ENCODE peak calls at places on chromosomes 7 and 10, in nine cellular contexts. H is fibroblast of lung, Z is left ventricle myocardium inferior, F is psoas muscle, D is pancreas, V is astrocyte, X is bronchial epithelial cell, A is A673, N is PC-3. Y is an unnamed sample. For H3K36me3, the result is how much of the 10 kb centered on the place peaks cover.

GRCh38 chr7:53675835-53676234 is 640.4 kb downstream of the POM121L12 start:
- DNase-seq in F (no peak), N (no peak), D (no peak), X (no peak), Z (no peak), V (no peak), H (no peak), A (no peak), Y (no peak)

GRCh38 chr7:14698239-14698638 is 204.3 kb downstream of the DGKB start:
- DNase-seq in X (peak), N (peak), V (no peak), A (peak), H (no peak), D (no peak), F (no peak), Z (no peak), Y (no peak)

GRCh38 chr7:152462995-152463713 is 27.4 kb upstream of the KMT2C start:
- DNase-seq in F (no peak), Z (no peak), V (peak), D (no peak), H (peak), X (peak), N (peak), A (peak), Y (peak)

GRCh38 chr7:111803015-111803758 is 240.9 kb upstream of the IMMP2L start:
- DNase-seq in Z (no peak), V (peak), F (no peak), H (peak), A (no peak), D (no peak), X (peak), N (peak), Y (no peak)

GRCh38 chr10:19570991-19571390 is 245.2 kb upstream of the PLXDC2 start:
- DNase-seq in D (no peak), X (no peak), Z (no peak), F (no peak), H (no peak), A (no peak), V (no peak), N (no peak), Y (no peak)

GRCh38 chr10:37684765-37685164 is 172.6 kb downstream of the ZNF248 start:
- DNase-seq in Z (no peak), A (no peak), X (no peak), F (no peak), H (no peak), V (no peak), N (no peak), D (no peak), Y (no peak)

GRCh38 chr10:4343798-4344370 is 482.1 kb upstream of the AKR1E2 start:
- DNase-seq in H (peak), D (no peak), N (no peak), V (peak), X (no peak), Z (no peak), A (peak), F (no peak), Y (no peak)

GRCh38 chr10:88743999-88744398 is 15.8 kb upstream of the LIPN start:
- DNase-seq in V (no peak), H (no peak), Z (no peak), X (peak), N (no peak), A (no peak), D (no peak), F (no peak), Y (no peak)

GRCh38 chr10:33229252-33229943 is 105.1 kb downstream of the NRP1 start:
- DNase-seq in Z (no peak), V (peak), F (no peak), A (peak), H (peak), N (peak), D (no peak), X (no peak), Y (no peak)

GRCh38 chr10:101229275-101230184 is at the start of gene LBX1:
- DNase-seq in A (no peak), D (no peak), N (no peak), X (no peak), F (no peak), Z (no peak), V (no peak), H (no peak), Y (no peak)

GRCh38 chr7:116208919-116209318 is 1.4 kb upstream of the TES start:
- DNase-seq in A (no peak), F (no peak), Z (no peak), N (no peak), X (no peak), D (no peak), H (no peak), V (no peak), Y (no peak)

GRCh38 chr7:102202556-102202955 is 84.1 kb upstream of the SH2B2 start:
- DNase-seq in A (no peak), Z (no peak), H (no peak), X (no peak), F (no peak), D (no peak), N (no peak), V (no peak), Y (no peak)

GRCh38 chr7:30276203-30276900 is 8.0 kb upstream of the ZNRF2 start:
- DNase-seq in H (peak), Z (no peak), D (no peak), N (peak), V (peak), A (peak), F (no peak), X (peak), Y (peak)

GRCh38 chr7:82241371-82241770 is 202.2 kb downstream of the CACNA2D1 start:
- DNase-seq in A (peak), V (no peak), Z (no peak), H (no peak), D (no peak), N (no peak), X (no peak), F (no peak), Y (no peak)

GRCh38 chr10:24973163-24973562 is 20.8 kb upstream of the PRTFDC1 start:
- DNase-seq in N (no peak), F (no peak), X (no peak), A (no peak), V (no peak), D (no peak), Z (no peak), H (no peak), Y (no peak)

GRCh38 chr10:121285797-121286196 is 312.4 kb downstream of the FGFR2 start:
- DNase-seq in N (no peak), H (no peak), A (no peak), D (no peak), F (no peak), X (no peak), V (no peak), Z (no peak), Y (no peak)

GRCh38 chr7:21960922-21961321 is 15.2 kb upstream of the CDCA7L start:
- DNase-seq in A (no peak), F (no peak), V (peak), D (no peak), Z (no peak), X (peak), H (peak), N (peak), Y (no peak)

GRCh38 chr7:121279060-121279620 is 49.7 kb upstream of the WNT16 start:
- DNase-seq in F (no peak), D (no peak), V (peak), N (no peak), X (no peak), Z (no peak), H (peak), A (no peak), Y (no peak)

GRCh38 chr7:113217314-113217713 is 99.0 kb upstream of the SMIM30 start:
- DNase-seq in F (no peak), D (no peak), H (peak), Z (no peak), A (peak), N (no peak), X (no peak), V (peak), Y (no peak)

GRCh38 chr7:123987445-123987844 is 45.4 kb downstream of the TMEM229A start:
- DNase-seq in H (no peak), X (no peak), A (no peak), N (no peak), Z (no peak), F (no peak), V (no peak), D (no peak), Y (no peak)

GRCh38 chr10:113022265-113022664 is 72.2 kb downstream of the TCF7L2 start:
- DNase-seq in X (no peak), D (no peak), F (no peak), V (no peak), H (no peak), A (peak), Z (no peak), N (no peak), Y (no peak)

GRCh38 chr7:99380823-99381663 is 6.5 kb downstream of the ARPC1B start:
- DNase-seq in X (no peak), A (no peak), Z (no peak), D (no peak), F (no peak), H (no peak), N (no peak), V (no peak), Y (no peak)

GRCh38 chr10:24642921-24643678 is 80.6 kb downstream of the ARHGAP21 start:
- DNase-seq in D (peak), Z (no peak), V (peak), F (no peak), A (peak), X (peak), H (peak), N (peak), Y (no peak)

GRCh38 chr7:101869901-101870290 is 52.5 kb downstream of the CUX1 start:
- DNase-seq in F (no peak), H (no peak), A (no peak), N (no peak), X (no peak), D (no peak), Z (no peak), V (no peak), Y (no peak)

GRCh38 chr7:142412551-142413193 is 154.8 kb upstream of the PRSS58 start:
- DNase-seq in N (peak), F (no peak), Z (no peak), V (peak), A (peak), D (no peak), X (peak), H (peak), Y (no peak)

GRCh38 chr7:36686499-36686898 is 37.8 kb downstream of the AOAH start:
- DNase-seq in N (peak), Z (no peak), F (no peak), A (no peak), H (peak), V (peak), D (no peak), X (peak), Y (no peak)

GRCh38 chr7:155591055-155591750 is 44.8 kb upstream of the CNPY1 start:
- DNase-seq in X (peak), F (no peak), V (no peak), H (no peak), N (peak), Z (no peak), A (no peak), D (no peak), Y (no peak)

GRCh38 chr10:70925377-70926214 is 37.2 kb upstream of the PCBD1 start:
- DNase-seq in D (no peak), V (no peak), F (peak), X (no peak), N (peak), Z (peak), A (peak), H (peak), Y (peak)

GRCh38 chr7:5750026-5750425 is 31.4 kb downstream of the RNF216 start:
- DNase-seq in X (no peak), V (peak), F (no peak), D (no peak), N (no peak), A (no peak), Z (no peak), H (peak), Y (no peak)

GRCh38 chr7:16926283-16926682 is 44.5 kb upstream of the AGR3 start:
- DNase-seq in A (peak), V (peak), X (peak), H (peak), D (no peak), F (no peak), N (peak), Z (peak), Y (no peak)

GRCh38 chr10:124946945-124947344 is 5.0 kb downstream of the ZRANB1 start:
- DNase-seq in N (no peak), H (peak), F (no peak), V (no peak), X (peak), Z (no peak), A (no peak), D (no peak), Y (no peak)

GRCh38 chr10:21265622-21266021 is 259.9 kb downstream of the SKIDA1 start:
- DNase-seq in H (peak), A (no peak), Z (no peak), X (peak), D (no peak), F (no peak), N (peak), V (peak), Y (no peak)

GRCh38 chr10:43225787-43226153 is 41.1 kb downstream of the RASGEF1A start:
- DNase-seq in V (no peak), D (no peak), X (no peak), Z (peak), F (peak), A (no peak), H (no peak), N (peak), Y (peak)

GRCh38 chr10:7481382-7481765 is 70.5 kb upstream of the SFMBT2 start:
- DNase-seq in Z (no peak), D (no peak), A (no peak), V (no peak), N (no peak), H (peak), F (no peak), X (no peak), Y (no peak)

GRCh38 chr7:2921748-2922147 is 77.6 kb upstream of the GNA12 start:
- DNase-seq in A (peak), H (no peak), Z (no peak), F (no peak), D (no peak), V (no peak), X (no peak), N (peak), Y (no peak)
- H3K36me3 ChIP-seq in A (under half), H (under half), Z (under half), F (under half), D (under half), V (under half), X (under half), N (under half), Y (under half)

DNA sequence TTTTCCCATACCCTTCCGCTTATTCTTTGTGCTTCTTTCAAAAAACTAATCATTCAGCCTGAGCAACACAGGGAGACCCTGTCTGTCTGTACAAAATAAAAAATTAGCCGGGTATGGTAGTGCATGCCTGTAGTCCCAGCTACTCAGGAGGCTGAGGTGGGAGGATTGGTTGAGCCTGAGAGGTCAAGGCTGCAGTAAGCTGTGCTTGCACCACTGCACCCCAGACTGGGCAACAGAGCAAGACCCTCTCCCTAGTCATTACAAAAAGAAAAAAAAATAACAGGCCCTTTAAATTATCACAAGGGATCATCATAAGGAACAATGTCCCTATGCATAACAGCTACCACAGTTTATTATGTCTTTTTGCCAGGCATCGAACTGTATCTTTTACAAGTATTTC is 119.6 kb downstream of the TRIM24 start:
- DNase-seq in H (no peak), D (no peak), A (no peak), V (no peak), F (no peak), X (no peak), N (no peak), Z (no peak), Y (no peak)
- H3K36me3 ChIP-seq in H (under half), D (under half), A (half or more), V (under half), F (half or more), X (under half), N (under half), Z (half or more), Y (under half)

GRCh38 chr7:75064801-75065200 is 8.8 kb downstream of the RCC1L start:
- DNase-seq in A (no peak), X (no peak), D (no peak), F (no peak), Z (peak), H (no peak), V (no peak), N (no peak), Y (no peak)
- H3K36me3 ChIP-seq in A (under half), X (under half), D (half or more), F (half or more), Z (half or more), H (under half), V (under half), N (under half), Y (half or more)

GRCh38 chr10:79202188-79203013 is 133.6 kb downstream of the ZMIZ1 start:
- DNase-seq in F (no peak), H (no peak), D (no peak), V (no peak), A (peak), Z (no peak), N (peak), X (no peak), Y (no peak)

GRCh38 chr10:79200346-79200745 is 131.6 kb downstream of the ZMIZ1 start:
- DNase-seq in V (no peak), A (no peak), H (no peak), D (no peak), F (no peak), Z (no peak), X (no peak), N (no peak), Y (no peak)

GRCh38 chr10:79201706-79202105 is 132.9 kb downstream of the ZMIZ1 start:
- DNase-seq in F (no peak), Z (no peak), V (no peak), X (no peak), D (no peak), H (no peak), A (no peak), N (no peak), Y (no peak)

GRCh38 chr10:79203833-79204232 is 135.1 kb downstream of the ZMIZ1 start:
- DNase-seq in H (no peak), F (no peak), N (no peak), V (no peak), D (no peak), Z (no peak), X (no peak), A (no peak), Y (no peak)

DNA sequence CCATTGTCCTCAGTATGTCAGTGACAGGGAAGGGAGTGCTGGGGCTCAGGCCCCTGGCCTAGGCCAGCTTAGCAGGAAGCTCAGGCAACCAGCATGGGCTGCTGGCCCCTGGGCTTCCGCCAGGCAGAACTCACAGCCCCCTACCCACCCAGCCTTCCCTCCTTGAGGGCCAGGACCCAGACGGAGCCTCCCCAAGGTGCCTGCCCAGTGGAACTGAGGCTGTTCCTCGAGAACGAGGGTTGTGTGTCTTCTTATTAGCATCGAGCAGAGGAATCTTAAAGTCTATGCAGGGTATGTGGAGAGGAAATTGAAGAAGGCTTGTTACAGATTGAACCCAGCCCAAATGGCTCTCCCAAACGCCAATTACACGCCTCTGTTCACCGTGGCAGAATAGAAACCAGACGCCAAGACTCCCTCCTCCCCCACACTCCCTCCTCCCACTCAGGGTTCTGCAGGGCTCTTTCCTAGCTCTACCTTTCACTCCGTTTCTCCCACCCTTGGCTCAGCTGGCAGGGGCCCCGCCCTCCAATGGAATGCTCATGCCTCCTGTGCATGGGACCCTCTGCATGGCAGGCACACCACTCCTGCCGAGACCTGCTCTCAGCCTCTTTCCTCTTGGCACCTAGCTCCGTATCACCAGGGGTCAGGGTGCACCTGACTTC is 134.4 kb downstream of the ZMIZ1 start:
- DNase-seq in F (no peak), N (no peak), V (no peak), A (no peak), H (no peak), D (no peak), Z (no peak), X (no peak), Y (no peak)
- H3K36me3 ChIP-seq in F (half or more), N (under half), V (under half), A (under half), H (under half), D (under half), Z (half or more), X (under half), Y (under half)

DNA sequence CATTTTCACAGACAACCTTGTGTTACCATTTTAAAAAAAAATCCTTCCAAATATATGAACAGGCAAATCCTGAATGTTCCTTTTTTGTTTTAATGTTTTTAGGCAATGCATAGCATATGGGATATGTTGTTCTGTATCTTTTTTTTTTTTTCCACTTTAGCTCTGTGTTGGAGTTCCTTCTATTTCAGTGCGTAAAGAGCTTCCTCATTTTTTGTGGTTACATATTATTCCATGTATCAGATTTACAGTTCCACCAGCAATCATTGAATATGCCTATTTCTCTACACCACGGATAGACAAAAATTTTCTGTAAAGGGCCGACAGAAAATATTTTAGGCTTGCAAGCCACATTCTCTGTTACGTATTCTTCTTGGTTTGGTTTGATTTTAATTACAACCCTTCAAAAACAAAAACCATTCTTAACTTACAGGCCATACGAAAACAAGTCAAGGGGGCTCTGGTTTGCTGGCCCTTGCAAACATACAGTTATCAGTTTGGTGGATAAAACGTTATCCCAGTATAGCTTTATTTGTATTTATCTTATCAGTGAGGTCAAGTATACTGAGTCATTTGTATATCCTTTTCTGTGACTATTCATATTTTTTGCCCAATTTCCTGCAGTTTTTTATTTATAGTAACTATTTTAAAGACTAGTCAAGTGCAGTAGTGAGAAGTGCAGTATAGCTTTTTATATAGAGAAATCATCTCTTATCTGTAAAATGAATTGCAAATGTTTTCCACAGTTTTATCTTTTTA is 55.7 kb downstream of the RALA start:
- DNase-seq in F (no peak), X (no peak), A (no peak), D (no peak), N (no peak), V (no peak), H (no peak), Z (no peak), Y (no peak)
- H3K36me3 ChIP-seq in F (under half), X (under half), A (under half), D (under half), N (under half), V (under half), H (under half), Z (under half), Y (under half)